ENCODE peak calls at places on chromosome 12, in five cellular contexts. D is HepG2, E is K562, M is SK-N-SH, I is GM12878. W is an unnamed sample.

GRCh38 chr12:113867258-113867657 is 98.9 kb downstream of the RBM19 start:
- DNase-seq in D (peak; percentile 13), E (peak; percentile 56), M (peak; percentile 60), I (no peak), W (peak; percentile 58)

GRCh38 chr12:131204416-131205311 is 251.0 kb downstream of the ADGRD1 start:
- DNase-seq in D (no peak), E (no peak), M (peak; percentile 40), I (no peak), W (no peak)

GRCh38 chr12:53939141-53940108 is 794 bp downstream of the HOXC13 start:
- DNase-seq in D (peak; percentile 24), E (no peak), M (peak; percentile 35), I (no peak), W (peak; percentile 39)

GRCh38 chr12:70643927-70644326 is 6.7 kb upstream of the PTPRB start:
- DNase-seq in D (no peak), E (no peak), M (no peak), I (no peak), W (no peak)

GRCh38 chr12:39145175-39145999 is 240.0 kb upstream of the CPNE8 start:
- DNase-seq in D (no peak), E (peak; percentile 9), M (peak; percentile 9), I (no peak), W (no peak)

GRCh38 chr12:12720052-12720451 is 2.9 kb downstream of the CDKN1B start:
- DNase-seq in D (no peak), E (no peak), M (no peak), I (no peak), W (no peak)

GRCh38 chr12:16955083-16955657 is 349.2 kb upstream of the LMO3 start:
- DNase-seq in D (no peak), E (no peak), M (no peak), I (no peak), W (no peak)

GRCh38 chr12:67377541-67377940 is 108.4 kb downstream of the CAND1 start:
- DNase-seq in D (no peak), E (no peak), M (no peak), I (no peak), W (no peak)

GRCh38 chr12:3362751-3363150 is 128.3 kb upstream of the PRMT8 start:
- DNase-seq in D (no peak), E (no peak), M (no peak), I (no peak), W (no peak)

GRCh38 chr12:19186722-19187661 is 57.5 kb downstream of the PLEKHA5 start:
- DNase-seq in D (peak; percentile 45), E (peak; percentile 25), M (peak; percentile 38), I (no peak), W (peak; percentile 26)

GRCh38 chr12:51183349-51183748 is 10.4 kb upstream of the TFCP2 start:
- DNase-seq in D (no peak), E (no peak), M (no peak), I (no peak), W (no peak)

GRCh38 chr12:103326190-103326589 is 169.6 kb downstream of the C12orf42 start:
- DNase-seq in D (peak; percentile 20), E (no peak), M (peak; percentile 27), I (no peak), W (peak; percentile 22)

GRCh38 chr12:83065562-83065961 is 378.9 kb downstream of the TMTC2 start:
- DNase-seq in D (no peak), E (no peak), M (no peak), I (no peak), W (no peak)

GRCh38 chr12:121404734-121405133 is 4.8 kb downstream of the RNF34 start:
- DNase-seq in D (peak; percentile 35), E (no peak), M (peak; percentile 57), I (no peak), W (no peak)

GRCh38 chr12:56001446-56002100 is 4.5 kb downstream of the SUOX start:
- DNase-seq in D (peak; percentile 62), E (no peak), M (no peak), I (no peak), W (no peak)

GRCh38 chr12:119803391-119803791 is 73.7 kb downstream of the CIT start:
- DNase-seq in D (no peak), E (no peak), M (peak; percentile 41), I (no peak), W (no peak)

GRCh38 chr12:54663603-54664002 is 15.4 kb upstream of the DCD start:
- DNase-seq in D (no peak), E (no peak), M (no peak), I (no peak), W (no peak)

GRCh38 chr12:15520844-15521243 is 198.5 kb downstream of the PTPRO start:
- DNase-seq in D (no peak), E (no peak), M (no peak), I (no peak), W (no peak)

GRCh38 chr12:68561830-68562229 is 48.9 kb upstream of the RAP1B start:
- DNase-seq in D (no peak), E (no peak), M (no peak), I (no peak), W (no peak)

GRCh38 chr12:68564166-68564565 is 46.5 kb upstream of the RAP1B start:
- DNase-seq in D (no peak), E (no peak), M (no peak), I (no peak), W (no peak)

GRCh38 chr12:68559246-68559645 is 51.5 kb upstream of the RAP1B start:
- DNase-seq in D (no peak), E (no peak), M (no peak), I (no peak), W (no peak)

GRCh38 chr12:68559984-68560822 is 50.5 kb upstream of the RAP1B start:
- DNase-seq in D (no peak), E (no peak), M (no peak), I (no peak), W (no peak)

DNA sequence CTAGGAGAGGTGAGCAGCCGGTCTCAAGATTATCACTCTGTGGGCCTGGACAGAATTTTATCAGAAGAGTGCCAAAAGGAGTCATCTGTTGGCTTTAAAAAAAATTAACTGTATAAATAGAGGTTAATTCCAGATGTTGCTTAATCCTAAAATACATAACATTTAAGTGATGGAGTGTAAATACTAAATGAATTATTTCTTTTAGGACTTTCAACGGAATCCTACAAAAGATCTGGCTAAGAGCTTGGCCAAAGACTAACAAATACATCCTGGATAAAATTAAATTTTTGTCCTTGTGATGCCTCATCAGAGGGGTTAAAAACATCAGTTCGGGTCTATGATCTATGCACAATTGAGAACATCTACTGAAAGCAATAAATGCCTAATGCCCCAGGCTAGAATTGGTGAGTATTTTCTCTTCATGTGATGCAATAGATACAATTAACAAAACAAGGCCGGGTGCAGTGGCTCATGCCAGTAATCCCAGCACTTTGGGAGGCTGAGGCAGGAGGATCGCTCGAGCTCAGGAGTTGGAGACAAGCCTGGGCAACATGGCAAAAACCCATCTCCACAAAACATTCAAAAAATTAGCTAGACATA is 49.8 kb upstream of the RAP1B start:
- DNase-seq in D (no peak), E (no peak), M (no peak), I (no peak), W (no peak)
- TF ChIP-seq FOXM1 in D (no peak), E (no peak), M (no peak), I (no peak), W (no peak)

GRCh38 chr12:132345126-132345525 is 15.7 kb upstream of the GALNT9 start:
- DNase-seq in D (no peak), E (no peak), M (no peak), I (no peak), W (no peak)
- TF ChIP-seq FOXM1 in D (no peak), E (no peak), M (no peak), I (no peak), W (no peak)

GRCh38 chr12:89663577-89664357 is 44.9 kb downstream of the ATP2B1 start:
- DNase-seq in D (no peak), E (peak; percentile 40), M (peak; percentile 54), I (peak; percentile 37), W (no peak)
- TF ChIP-seq FOXM1 in D (no peak), E (peak; percentile 49), M (no peak), I (no peak), W (no peak)

GRCh38 chr12:123126294-123127144 is 24.4 kb downstream of the PITPNM2 start:
- DNase-seq in D (peak; percentile 83), E (peak; percentile 71), M (no peak), I (no peak), W (no peak)
- TF ChIP-seq FOXM1 in D (no peak), E (peak; percentile 31), M (no peak), I (no peak), W (no peak)

GRCh38 chr12:62693291-62694040 is 226.8 kb downstream of the MON2 start:
- DNase-seq in D (no peak), E (no peak), M (no peak), I (no peak), W (no peak)
- TF ChIP-seq FOXM1 in D (no peak), E (no peak), M (no peak), I (no peak), W (no peak)

DNA sequence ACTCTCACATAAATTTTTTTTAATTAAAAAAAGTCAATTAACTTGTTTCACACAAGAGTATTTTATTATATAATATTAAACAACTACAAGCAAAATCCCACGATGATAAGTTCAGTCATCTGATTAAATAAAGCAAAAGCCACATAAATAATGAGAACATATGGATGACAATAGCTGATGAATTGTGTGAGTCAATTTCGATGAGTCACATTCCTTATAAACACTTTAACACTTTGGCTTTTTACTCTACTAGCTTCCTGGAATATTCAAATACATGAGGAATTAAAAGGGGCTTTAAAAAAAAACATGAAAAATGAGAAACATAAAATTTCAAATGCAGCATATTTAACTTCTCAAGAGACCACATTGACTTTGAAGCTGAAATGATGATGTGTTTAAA is 95.3 kb downstream of the BCAT1 start:
- DNase-seq in D (no peak), E (no peak), M (no peak), I (no peak), W (no peak)
- TF ChIP-seq FOXM1 in D (no peak), E (no peak), M (no peak), I (no peak), W (no peak)

GRCh38 chr12:104632724-104633181 is 176.0 kb downstream of the CHST11 start:
- DNase-seq in D (no peak), E (no peak), M (no peak), I (no peak), W (no peak)
- TF ChIP-seq FOXM1 in D (no peak), E (no peak), M (no peak), I (no peak), W (no peak)

GRCh38 chr12:111163422-111163821 is 205.5 kb downstream of the PHETA1 start:
- DNase-seq in D (no peak), E (no peak), M (no peak), I (no peak), W (no peak)
- TF ChIP-seq FOXM1 in D (no peak), E (no peak), M (no peak), I (no peak), W (no peak)

GRCh38 chr12:22935501-22935900 is 310.5 kb downstream of the ETNK1 start:
- DNase-seq in D (no peak), E (no peak), M (no peak), I (no peak), W (peak; percentile 14)

GRCh38 chr12:22938323-22938722 is 313.4 kb downstream of the ETNK1 start:
- DNase-seq in D (no peak), E (no peak), M (no peak), I (no peak), W (no peak)

DNA sequence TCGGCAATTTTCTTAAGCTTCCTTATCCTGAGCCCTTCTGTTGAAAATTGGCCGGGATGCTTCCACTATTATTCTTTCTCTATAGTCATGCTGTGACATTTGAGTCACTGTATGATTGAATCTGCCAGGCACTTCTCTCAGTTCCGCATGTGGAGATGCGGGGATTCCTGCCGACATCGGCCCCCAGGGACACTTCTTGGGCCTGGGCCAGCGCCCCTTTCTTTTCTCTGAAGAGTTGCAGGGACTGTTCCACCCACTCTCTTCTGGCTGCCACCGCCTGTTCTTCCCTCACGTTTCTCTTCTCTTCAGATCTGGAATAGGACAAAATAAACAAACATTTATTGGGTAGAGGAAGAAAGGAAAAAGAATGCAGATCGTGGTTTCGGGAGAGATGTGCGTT is 310.1 kb downstream of the ETNK1 start:
- DNase-seq in D (no peak), E (no peak), M (no peak), I (no peak), W (peak; percentile 47)
- TF ChIP-seq FOXM1 in D (no peak), E (no peak), M (no peak), I (no peak), W (no peak)